ENCODE peak calls at places on chromosomes 3 and 15, in ten cellular contexts. Q, V, K, R, F, J, O, M, A and C are unnamed samples.
A peak's percentile ranks its signal among the peaks of the same experiment; 100 is the strongest.

GRCh38 chr3:119181765-119182164 is 8.4 kb downstream of the UPK1B start:
- DNase-seq in Q (no peak), V (no peak), K (no peak), R (no peak), F (peak; percentile 33), J (no peak), O (peak; percentile 98), M (peak; percentile 12), A (peak; percentile 45), C (no peak)

GRCh38 chr15:35505152-35505551 is 40.8 kb downstream of the DPH6 start:
- DNase-seq in Q (no peak), V (no peak), K (no peak), R (no peak), F (no peak), J (no peak), O (no peak), M (no peak), A (no peak), C (peak; percentile 50)

GRCh38 chr3:129827765-129828164 is 65.7 kb downstream of the TMCC1 start:
- DNase-seq in Q (no peak), V (no peak), K (no peak), R (no peak), F (no peak), J (no peak), O (no peak), M (no peak), A (no peak), C (no peak)

GRCh38 chr3:169232863-169233262 is 430.6 kb downstream of the MECOM start:
- DNase-seq in Q (no peak), V (no peak), K (no peak), R (no peak), F (peak; percentile 42), J (peak; percentile 41), O (no peak), M (peak; percentile 51), A (peak; percentile 44), C (no peak)

GRCh38 chr3:130834476-130834875 is 59.4 kb upstream of the ATP2C1 start:
- DNase-seq in Q (no peak), V (no peak), K (no peak), R (no peak), F (peak; percentile 23), J (no peak), O (peak; percentile 18), M (no peak), A (peak; percentile 60), C (peak; percentile 25)

GRCh38 chr15:99361541-99362185 is 110.4 kb downstream of the LRRC28 start:
- DNase-seq in Q (no peak), V (no peak), K (no peak), R (peak; percentile 16), F (no peak), J (peak; percentile 64), O (peak; percentile 51), M (peak; percentile 19), A (peak; percentile 62), C (peak; percentile 31)

GRCh38 chr3:190183121-190183520 is 62.4 kb upstream of the P3H2 start:
- DNase-seq in Q (no peak), V (no peak), K (peak; percentile 43), R (no peak), F (peak; percentile 98), J (peak; percentile 97), O (peak; percentile 77), M (peak; percentile 84), A (peak; percentile 94), C (peak; percentile 73)

GRCh38 chr15:45424429-45424828 is 46.1 kb upstream of the GATM start:
- DNase-seq in Q (no peak), V (no peak), K (no peak), R (no peak), F (no peak), J (no peak), O (no peak), M (no peak), A (no peak), C (no peak)

GRCh38 chr3:66401157-66401550 is 99.7 kb downstream of the LRIG1 start:
- DNase-seq in Q (no peak), V (no peak), K (no peak), R (no peak), F (peak; percentile 61), J (peak; percentile 34), O (no peak), M (no peak), A (no peak), C (no peak)

GRCh38 chr3:66403268-66403990 is 97.4 kb downstream of the LRIG1 start:
- DNase-seq in Q (no peak), V (no peak), K (no peak), R (no peak), F (peak; percentile 55), J (peak; percentile 75), O (no peak), M (no peak), A (peak; percentile 67), C (no peak)

GRCh38 chr3:66402596-66403267 is 98.1 kb downstream of the LRIG1 start:
- DNase-seq in Q (no peak), V (no peak), K (no peak), R (no peak), F (peak; percentile 71), J (no peak), O (no peak), M (no peak), A (peak; percentile 50), C (no peak)

GRCh38 chr3:66400381-66401156 is 100.3 kb downstream of the LRIG1 start:
- DNase-seq in Q (no peak), V (no peak), K (peak; percentile 18), R (no peak), F (no peak), J (no peak), O (no peak), M (no peak), A (no peak), C (no peak)

DNA sequence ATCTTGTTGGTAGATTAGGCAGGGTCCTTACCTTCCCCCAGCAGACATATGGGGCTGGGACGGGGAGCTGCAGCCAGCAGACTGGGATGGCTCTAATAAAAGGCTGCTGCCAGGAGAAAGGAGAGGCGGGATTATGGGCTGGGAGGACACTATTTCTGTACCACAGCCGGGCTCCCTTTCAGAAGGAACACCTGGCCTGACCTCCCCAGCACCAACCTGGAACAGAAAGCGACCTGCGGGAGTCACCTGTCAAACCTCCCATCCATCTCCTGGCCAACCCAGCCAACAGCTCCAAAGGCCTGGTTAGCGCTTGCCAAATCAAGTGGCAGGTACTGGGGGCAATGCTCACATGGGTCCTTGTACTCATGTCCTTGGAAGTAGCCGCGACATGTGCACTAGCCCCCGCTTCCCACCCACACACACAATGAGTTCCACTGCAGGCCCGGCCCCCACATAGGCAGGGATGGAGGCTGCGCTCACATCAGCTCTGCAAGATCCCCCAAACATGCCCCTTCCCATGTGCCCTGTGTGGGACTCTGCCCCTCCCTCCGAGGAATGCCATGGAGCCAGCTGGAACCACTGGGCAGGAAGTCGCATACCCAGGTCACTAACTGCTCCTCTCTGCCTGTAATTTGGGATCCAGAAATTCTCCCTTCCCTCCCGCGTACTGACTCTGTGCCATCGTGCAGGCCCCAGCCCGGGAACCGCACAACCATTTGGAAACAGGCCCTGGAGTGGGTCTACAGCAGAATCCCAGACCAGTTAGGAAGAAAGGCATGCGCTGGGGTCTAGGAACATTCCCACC is 99.0 kb downstream of the LRIG1 start:
- DNase-seq in Q (no peak), V (no peak), K (no peak), R (no peak), F (no peak), J (no peak), O (no peak), M (no peak), A (no peak), C (no peak)
- H3K9ac ChIP-seq in Q (no peak overlapping the region), V (no peak overlapping the region), K (peak overlapping the region; percentile 54), R (no peak overlapping the region), F (peak overlapping the region; percentile 45), J (no peak overlapping the region), O (no peak overlapping the region), M (no peak overlapping the region), A (no peak overlapping the region), C (no peak overlapping the region)

DNA sequence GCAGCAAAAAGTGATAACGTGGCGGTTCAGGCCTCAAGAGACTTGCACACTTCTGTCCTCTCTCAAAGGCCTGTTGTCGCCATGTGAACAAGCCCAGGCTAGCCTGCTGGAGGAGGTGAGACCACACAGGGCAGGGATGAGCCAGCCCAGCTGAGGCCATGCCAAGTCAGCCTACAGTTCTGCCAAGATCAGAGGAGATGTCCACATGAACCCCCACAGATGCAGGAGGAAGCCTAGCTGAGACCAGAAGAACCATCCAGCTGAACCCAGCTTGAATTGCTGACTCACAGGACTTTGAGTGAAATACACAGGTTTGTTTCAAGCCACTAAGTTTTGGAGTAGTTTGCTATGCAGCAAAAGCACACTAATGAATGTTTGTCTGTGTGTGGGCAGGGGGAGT is 50.3 kb upstream of the SEC13 start:
- DNase-seq in Q (no peak), V (no peak), K (no peak), R (no peak), F (peak; percentile 29), J (no peak), O (no peak), M (no peak), A (no peak), C (no peak)
- H3K9ac ChIP-seq in Q (no peak overlapping the region), V (no peak overlapping the region), K (no peak overlapping the region), R (peak overlapping the region; percentile 37), F (no peak overlapping the region), J (no peak overlapping the region), O (no peak overlapping the region), M (no peak overlapping the region), A (no peak overlapping the region), C (no peak overlapping the region)

DNA sequence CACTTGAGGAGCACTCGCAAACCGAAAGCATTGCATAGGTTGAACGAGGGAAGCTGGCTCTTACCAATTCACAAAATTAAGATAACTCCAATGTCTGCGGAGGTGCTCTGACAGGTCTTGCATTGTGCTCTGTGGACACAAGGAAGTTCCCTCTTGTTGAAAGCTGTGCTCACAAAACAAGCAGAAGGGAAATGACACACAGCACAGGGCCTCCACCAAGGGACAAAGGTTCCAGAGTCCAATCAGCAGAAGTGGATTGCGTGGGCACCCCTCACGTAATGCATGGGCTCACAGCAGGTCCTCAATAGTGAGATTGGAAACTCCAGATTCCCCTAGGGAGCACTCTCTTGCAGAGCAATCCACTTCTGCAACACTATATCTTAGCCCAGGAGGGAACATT is 89.9 kb downstream of the ATP10A start:
- DNase-seq in Q (no peak), V (no peak), K (no peak), R (no peak), F (no peak), J (no peak), O (no peak), M (no peak), A (no peak), C (no peak)
- H3K9ac ChIP-seq in Q (no peak overlapping the region), V (no peak overlapping the region), K (no peak overlapping the region), R (no peak overlapping the region), F (no peak overlapping the region), J (no peak overlapping the region), O (no peak overlapping the region), M (no peak overlapping the region), A (no peak overlapping the region), C (no peak overlapping the region)

GRCh38 chr3:177463863-177464262 is 266.6 kb upstream of the TBL1XR1 start:
- DNase-seq in Q (no peak), V (no peak), K (no peak), R (no peak), F (peak; percentile 91), J (peak; percentile 49), O (no peak), M (peak; percentile 84), A (peak; percentile 78), C (peak; percentile 71)

GRCh38 chr3:177464392-177465225 is 267.3 kb upstream of the TBL1XR1 start:
- DNase-seq in Q (no peak), V (no peak), K (no peak), R (no peak), F (no peak), J (no peak), O (no peak), M (no peak), A (no peak), C (no peak)

GRCh38 chr3:177465243-177465642 is 268.0 kb upstream of the TBL1XR1 start:
- DNase-seq in Q (no peak), V (no peak), K (no peak), R (no peak), F (no peak), J (no peak), O (no peak), M (no peak), A (no peak), C (no peak)

GRCh38 chr3:177460100-177460499 is 262.8 kb upstream of the TBL1XR1 start:
- DNase-seq in Q (no peak), V (no peak), K (no peak), R (no peak), F (no peak), J (no peak), O (no peak), M (peak; percentile 72), A (no peak), C (no peak)

GRCh38 chr3:177459397-177459796 is 262.1 kb upstream of the TBL1XR1 start:
- DNase-seq in Q (no peak), V (no peak), K (no peak), R (no peak), F (peak; percentile 87), J (peak; percentile 79), O (no peak), M (peak; percentile 86), A (peak; percentile 68), C (peak; percentile 70)
- H3K9ac ChIP-seq in Q (no peak overlapping the region), V (no peak overlapping the region), K (no peak overlapping the region), R (no peak overlapping the region), F (peak overlapping the region; percentile 49), J (no peak overlapping the region), O (no peak overlapping the region), M (no peak overlapping the region), A (no peak overlapping the region), C (peak overlapping the region; percentile 61)